ENCODE peak calls at places on chromosomes 2 and 18, in four cellular contexts. W, Y, V and G are unnamed samples.

GRCh38 chr2:71843391-71843850 is 304.2 kb downstream of the CYP26B1 start:
- DNase-seq in W (peak; percentile 86), Y (no peak), V (no peak), G (no peak)

GRCh38 chr18:11136241-11136640 is 13.1 kb downstream of the PIEZO2 start:
- DNase-seq in W (peak; percentile 19), Y (peak; percentile 67), V (no peak), G (no peak)

GRCh38 chr2:216775043-216775453 is 79.7 kb upstream of the IGFBP5 start:
- DNase-seq in W (peak; percentile 93), Y (no peak), V (no peak), G (no peak)

GRCh38 chr2:8174641-8175257 is 507.1 kb upstream of the ID2 start:
- DNase-seq in W (no peak), Y (no peak), V (no peak), G (no peak)

GRCh38 chr2:232042911-232043564 is 81.5 kb downstream of the DIS3L2 start:
- DNase-seq in W (peak; percentile 36), Y (no peak), V (no peak), G (no peak)

GRCh38 chr2:217254111-217254510 is 394.2 kb upstream of the TNP1 start:
- DNase-seq in W (no peak), Y (no peak), V (no peak), G (no peak)

GRCh38 chr2:144582651-144583361 is 62.9 kb upstream of the ZEB2 start:
- DNase-seq in W (no peak), Y (no peak), V (no peak), G (no peak)

GRCh38 chr2:101262142-101262541 is 9.5 kb downstream of the CNOT11 start:
- DNase-seq in W (no peak), Y (no peak), V (no peak), G (no peak)

GRCh38 chr2:234095301-234095700 is 44.8 kb downstream of the SPP2 start:
- DNase-seq in W (no peak), Y (no peak), V (no peak), G (no peak)

GRCh38 chr2:44948565-44949328 is 7.2 kb downstream of the SIX3 start:
- DNase-seq in W (no peak), Y (no peak), V (no peak), G (no peak)

GRCh38 chr2:102085238-102085637 is 57.3 kb upstream of the IL1R1 start:
- DNase-seq in W (no peak), Y (no peak), V (no peak), G (no peak)

GRCh38 chr2:226151157-226151556 is 648.5 kb downstream of the IRS1 start:
- DNase-seq in W (no peak), Y (no peak), V (no peak), G (no peak)

GRCh38 chr2:179377296-179377695 is 112.7 kb upstream of the SESTD1 start:
- DNase-seq in W (peak; percentile 30), Y (no peak), V (no peak), G (no peak)

GRCh38 chr2:224163573-224164307 is 124.7 kb upstream of the SERPINE2 start:
- DNase-seq in W (peak; percentile 55), Y (no peak), V (no peak), G (no peak)

GRCh38 chr2:239625106-239625845 is 224.5 kb upstream of the HDAC4 start:
- DNase-seq in W (no peak), Y (no peak), V (no peak), G (no peak)

GRCh38 chr18:69885841-69886531 is 61.7 kb downstream of the CD226 start:
- DNase-seq in W (no peak), Y (no peak), V (no peak), G (no peak)

GRCh38 chr2:42048318-42049251 is 764 bp downstream of the PKDCC start:
- DNase-seq in W (peak; percentile 34), Y (no peak), V (no peak), G (peak; percentile 73)

GRCh38 chr2:238912228-238912915 is 64.5 kb downstream of the TWIST2 start:
- DNase-seq in W (no peak), Y (no peak), V (no peak), G (peak; percentile 58)

GRCh38 chr2:233100192-233100998 is 40.3 kb downstream of the INPP5D start:
- DNase-seq in W (no peak), Y (no peak), V (no peak), G (no peak)

GRCh38 chr2:105235388-105236059 is 6.0 kb upstream of the GPR45 start:
- DNase-seq in W (peak; percentile 82), Y (peak; percentile 86), V (peak; percentile 19), G (peak; percentile 81)

GRCh38 chr2:197705912-197706838 is 1.0 kb downstream of the MARS2 start:
- DNase-seq in W (peak; percentile 53), Y (no peak), V (no peak), G (peak; percentile 70)

GRCh38 chr18:51425889-51426288 is 228.4 kb upstream of the MEX3C start:
- DNase-seq in W (no peak), Y (no peak), V (no peak), G (no peak)

GRCh38 chr2:199468561-199469513 is 11.1 kb upstream of the SATB2 start:
- DNase-seq in W (peak; percentile 22), Y (no peak), V (no peak), G (no peak)

GRCh38 chr2:14234911-14235310 is 397.6 kb upstream of the LRATD1 start:
- DNase-seq in W (no peak), Y (no peak), V (no peak), G (no peak)